ENCODE peak calls at places on chromosome 10, in four cellular contexts. Z is adrenal gland, Y is spleen, U is posterior cingulate gyrus. E is an unnamed sample.

GRCh38 chr10:80491251-80492102 is 37.4 kb downstream of the TSPAN14 start:
- DNase-seq in Z (peak; percentile 63), Y (peak; percentile 84), U (no peak), E (no peak)

GRCh38 chr10:114309111-114309651 is 70.1 kb downstream of the VWA2 start:
- DNase-seq in Z (no peak), Y (peak; percentile 37), U (no peak), E (no peak)

GRCh38 chr10:6729071-6729773 is 149.1 kb upstream of the PRKCQ start:
- DNase-seq in Z (no peak), Y (no peak), U (no peak), E (no peak)

GRCh38 chr10:133115981-133116380 is 28.3 kb downstream of the ADGRA1 start:
- DNase-seq in Z (no peak), Y (peak; percentile 41), U (no peak), E (no peak)

GRCh38 chr10:125057158-125058001 is 103.0 kb downstream of the CTBP2 start:
- DNase-seq in Z (peak; percentile 65), Y (peak; percentile 74), U (peak; percentile 90), E (no peak)

GRCh38 chr10:85635650-85636049 is 730.9 kb downstream of the GRID1 start:
- DNase-seq in Z (no peak), Y (no peak), U (no peak), E (no peak)

GRCh38 chr10:14926722-14927416 is 27.0 kb downstream of the DCLRE1C start:
- DNase-seq in Z (no peak), Y (no peak), U (no peak), E (no peak)

GRCh38 chr10:131574707-131575430 is 263.3 kb upstream of the TCERG1L start:
- DNase-seq in Z (no peak), Y (peak; percentile 57), U (no peak), E (no peak)

GRCh38 chr10:6667679-6668270 is 87.7 kb upstream of the PRKCQ start:
- DNase-seq in Z (no peak), Y (no peak), U (no peak), E (no peak)

GRCh38 chr10:62637249-62638061 is 167.1 kb upstream of the ADO start:
- DNase-seq in Z (peak; percentile 72), Y (peak; percentile 81), U (no peak), E (no peak)

GRCh38 chr10:118106426-118106825 is 59.7 kb upstream of the RAB11FIP2 start:
- DNase-seq in Z (no peak), Y (no peak), U (no peak), E (no peak)

GRCh38 chr10:73597346-73597745 is 6.2 kb upstream of the USP54 start:
- DNase-seq in Z (no peak), Y (no peak), U (no peak), E (no peak)

GRCh38 chr10:62545667-62546066 is 171.5 kb downstream of the ZNF365 start:
- DNase-seq in Z (peak; percentile 49), Y (no peak), U (no peak), E (no peak)

GRCh38 chr10:102246261-102246660 is 929 bp downstream of the GBF1 start:
- DNase-seq in Z (no peak), Y (no peak), U (no peak), E (no peak)

GRCh38 chr10:102599565-102600327 is 44.5 kb upstream of the TRIM8 start:
- DNase-seq in Z (no peak), Y (peak; percentile 83), U (no peak), E (no peak)

GRCh38 chr10:65684896-65685295 is 1240.9 kb upstream of the LRRTM3 start:
- DNase-seq in Z (no peak), Y (no peak), U (no peak), E (no peak)

GRCh38 chr10:17161788-17162187 is 32.2 kb upstream of the CUBN start:
- DNase-seq in Z (no peak), Y (no peak), U (no peak), E (no peak)

GRCh38 chr10:131876543-131876942 is 24.3 kb upstream of the PPP2R2D start:
- DNase-seq in Z (no peak), Y (peak; percentile 28), U (peak; percentile 13), E (no peak)

GRCh38 chr10:129417164-129417563 is 49.9 kb upstream of the MGMT start:
- DNase-seq in Z (no peak), Y (no peak), U (no peak), E (no peak)

GRCh38 chr10:50621981-50622496 is 1.7 kb downstream of the SGMS1 start:
- DNase-seq in Z (peak; percentile 99), Y (peak; percentile 93), U (peak; percentile 97), E (peak; percentile 61)